ENCODE peak calls at places on chromosomes 7 and 10, in four cellular contexts. M is WTC11, Y is GM12878, B is HepG2. F is an unnamed sample.

GRCh38 chr7:130909161-130909836 is 175.3 kb upstream of the KLF14 start:
- DNase-seq in M (no peak), B (no peak), Y (no peak), F (no peak)

GRCh38 chr7:50805425-50806130 is 22.9 kb upstream of the GRB10 start:
- DNase-seq in Y (no peak), B (no peak), M (no peak), F (no peak)

GRCh38 chr7:13109201-13109600 is 421.8 kb downstream of the ARL4A start:
- DNase-seq in M (no peak), B (no peak), Y (no peak), F (no peak)

GRCh38 chr10:85983051-85983450 is 383.5 kb downstream of the GRID1 start:
- DNase-seq in Y (no peak), B (no peak), M (no peak), F (no peak)

GRCh38 chr7:87427289-87427688 is 48.2 kb downstream of the ABCB4 start:
- DNase-seq in Y (no peak), B (no peak), M (no peak), F (no peak)

GRCh38 chr7:35012155-35012554 is 25.1 kb downstream of the DPY19L1 start:
- DNase-seq in Y (no peak), M (no peak), B (no peak), F (no peak)

GRCh38 chr10:104424719-104425118 is 71.1 kb downstream of the CFAP58 start:
- DNase-seq in M (no peak), B (no peak), Y (peak), F (no peak)

GRCh38 chr10:70476249-70477035 is 2.1 kb upstream of the PALD1 start:
- DNase-seq in B (no peak), M (no peak), Y (no peak), F (no peak)

GRCh38 chr7:35801392-35802101 is 690 bp downstream of the SEPTIN7 start:
- DNase-seq in Y (no peak), B (peak), M (peak), F (peak)

GRCh38 chr10:1056326-1057105 is at the start of gene WDR37:
- DNase-seq in B (peak), M (peak), Y (no peak), F (peak)

GRCh38 chr10:70584941-70585544 is 17.5 kb downstream of the PRF1 start:
- DNase-seq in Y (no peak), B (peak), M (peak), F (peak)

GRCh38 chr10:123640016-123640535 is 26.1 kb upstream of the GPR26 start:
- DNase-seq in B (no peak), Y (no peak), M (peak), F (no peak)
- TF ChIP-seq CBFB in B (no peak), Y (no peak), M (no peak), F (no peak)

GRCh38 chr10:93072713-93073538 is 767 bp upstream of the CYP26A1 start:
- DNase-seq in B (no peak), M (no peak), Y (no peak), F (no peak)

GRCh38 chr10:93074597-93075368 is 1.1 kb downstream of the CYP26A1 start:
- DNase-seq in B (no peak), M (peak), Y (no peak), F (no peak)

GRCh38 chr10:93074137-93074596 is 474 bp downstream of the CYP26A1 start:
- DNase-seq in M (peak), B (no peak), Y (no peak), F (no peak)

GRCh38 chr10:93072225-93072712 is 1.4 kb upstream of the CYP26A1 start:
- DNase-seq in M (no peak), Y (no peak), B (no peak), F (no peak)

DNA sequence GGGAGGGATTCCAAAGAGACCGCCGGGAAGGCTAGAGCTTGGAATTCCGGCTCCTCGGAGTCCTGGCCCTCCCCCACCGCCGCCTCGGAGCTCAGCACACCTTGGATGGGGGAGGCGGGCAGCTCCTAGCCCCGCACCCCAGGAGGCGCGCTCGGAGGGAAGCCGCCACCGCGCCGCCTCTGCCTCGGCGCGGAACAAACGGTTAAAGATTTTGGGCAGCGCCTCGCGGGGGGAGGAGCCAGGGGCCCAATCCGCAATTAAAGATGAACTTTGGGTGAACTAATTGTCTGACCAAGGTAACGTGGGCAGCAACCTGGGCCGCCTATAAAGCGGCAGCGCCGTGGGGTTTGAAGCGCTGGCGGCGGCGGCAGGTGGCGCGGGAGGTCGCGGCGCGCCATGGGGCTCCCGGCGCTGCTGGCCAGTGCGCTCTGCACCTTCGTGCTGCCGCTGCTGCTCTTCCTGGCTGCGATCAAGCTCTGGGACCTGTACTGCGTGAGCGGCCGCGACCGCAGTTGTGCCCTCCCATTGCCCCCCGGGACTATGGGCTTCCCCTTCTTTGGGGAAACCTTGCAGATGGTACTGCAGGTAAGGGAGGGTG is at the start of gene CYP26A1:
- DNase-seq in B (no peak), M (peak), Y (no peak), F (peak)
- TF ChIP-seq CBFB in B (no peak), M (no peak), Y (no peak), F (no peak)

DNA sequence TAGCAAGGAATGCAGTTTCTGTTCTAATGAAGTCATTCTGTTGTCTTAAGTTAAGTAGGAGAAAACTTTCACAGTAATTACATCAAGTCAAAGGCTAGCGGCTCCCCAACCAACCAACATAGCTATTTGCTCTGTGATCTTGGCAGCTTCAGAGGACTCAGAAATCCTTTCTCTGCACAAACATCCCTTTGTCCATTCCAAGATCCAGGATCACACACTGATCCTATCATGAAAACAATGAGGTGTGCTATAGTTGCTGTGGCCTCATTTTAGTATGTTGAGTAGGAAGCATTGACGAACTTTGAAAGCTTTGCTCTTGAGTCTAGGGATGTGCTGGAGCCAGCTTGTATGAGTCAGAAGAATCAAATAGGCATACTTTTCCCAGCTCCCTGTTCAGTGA is 218.2 kb upstream of the PRSS58 start:
- DNase-seq in Y (no peak), M (no peak), B (no peak), F (no peak)
- TF ChIP-seq CBFB in Y (no peak), M (no peak), B (no peak), F (no peak)

GRCh38 chr10:4683838-4684237 is 142.2 kb upstream of the AKR1E2 start:
- DNase-seq in B (no peak), Y (no peak), M (no peak), F (no peak)
- TF ChIP-seq CBFB in B (no peak), Y (no peak), M (no peak), F (no peak)

GRCh38 chr7:102248081-102248455 is 38.6 kb upstream of the SH2B2 start:
- DNase-seq in B (no peak), M (no peak), Y (no peak), F (no peak)
- TF ChIP-seq CBFB in B (no peak), M (no peak), Y (no peak), F (no peak)

GRCh38 chr7:29878081-29878688 is 71.9 kb downstream of the WIPF3 start:
- DNase-seq in Y (no peak), M (no peak), B (peak), F (peak)

GRCh38 chr7:29877196-29877595 is 70.9 kb downstream of the WIPF3 start:
- DNase-seq in B (peak), Y (no peak), M (no peak), F (no peak)

GRCh38 chr7:29882481-29882880 is 76.2 kb downstream of the WIPF3 start:
- DNase-seq in M (no peak), B (no peak), Y (no peak), F (no peak)

GRCh38 chr7:29881724-29882123 is 75.4 kb downstream of the WIPF3 start:
- DNase-seq in B (no peak), M (peak), Y (no peak), F (no peak)

DNA sequence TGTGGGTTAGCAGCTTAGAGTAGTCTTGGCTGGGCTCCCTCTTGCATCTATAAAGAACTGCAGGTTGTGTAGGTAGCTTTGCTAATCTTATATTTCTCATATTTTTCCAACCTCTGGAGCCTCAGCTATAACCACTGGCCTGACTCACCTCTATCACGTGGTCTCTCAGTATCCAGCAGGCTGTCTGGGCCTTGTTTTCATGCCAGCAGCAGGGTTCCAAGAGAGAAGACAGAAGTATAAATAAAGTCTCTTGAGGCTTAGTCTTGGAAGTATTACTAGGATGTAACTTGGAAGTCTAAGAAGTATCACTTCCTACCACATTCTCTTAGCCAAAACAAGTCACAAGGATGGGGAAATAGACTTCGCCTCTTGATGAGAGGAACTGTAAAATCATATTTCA is 73.3 kb downstream of the WIPF3 start:
- DNase-seq in Y (no peak), M (no peak), B (no peak), F (no peak)
- TF ChIP-seq CBFB in Y (no peak), M (no peak), B (no peak), F (no peak)

DNA sequence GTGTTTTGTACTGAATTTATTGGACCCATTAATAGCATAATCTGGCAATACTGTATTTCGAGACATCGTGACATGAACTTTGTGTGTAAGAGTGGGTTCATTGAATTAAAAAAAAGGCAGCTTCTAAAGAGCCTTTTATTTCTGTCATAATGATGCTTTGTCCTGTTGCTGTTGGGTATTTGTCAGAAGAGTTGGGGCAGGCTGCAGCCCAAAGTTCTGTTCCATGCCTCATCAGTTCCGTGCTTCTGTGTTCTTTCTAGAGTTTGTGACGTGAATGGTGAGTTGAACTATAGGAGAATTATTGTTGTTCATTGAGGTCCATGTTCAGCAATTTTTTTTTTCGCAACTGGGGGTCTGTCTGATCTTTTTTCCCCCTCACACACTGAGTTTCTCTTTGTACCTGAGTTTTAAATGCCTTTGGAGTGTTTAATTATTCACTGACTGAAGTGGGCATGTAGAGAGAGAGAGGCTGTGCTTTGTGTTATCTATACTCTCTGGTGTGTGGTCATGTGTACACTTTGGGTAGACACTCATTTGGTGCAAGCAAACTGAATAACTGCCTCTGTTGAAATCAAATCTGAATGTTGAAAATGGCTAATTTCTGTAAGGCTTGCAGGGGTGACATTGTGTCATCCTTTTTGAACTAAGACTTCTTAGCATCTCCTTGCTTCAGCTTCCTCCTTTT is 69.8 kb downstream of the ADD3 start:
- DNase-seq in M (no peak), B (peak), Y (no peak), F (no peak)
- TF ChIP-seq CBFB in M (no peak), B (no peak), Y (no peak), F (no peak)

DNA sequence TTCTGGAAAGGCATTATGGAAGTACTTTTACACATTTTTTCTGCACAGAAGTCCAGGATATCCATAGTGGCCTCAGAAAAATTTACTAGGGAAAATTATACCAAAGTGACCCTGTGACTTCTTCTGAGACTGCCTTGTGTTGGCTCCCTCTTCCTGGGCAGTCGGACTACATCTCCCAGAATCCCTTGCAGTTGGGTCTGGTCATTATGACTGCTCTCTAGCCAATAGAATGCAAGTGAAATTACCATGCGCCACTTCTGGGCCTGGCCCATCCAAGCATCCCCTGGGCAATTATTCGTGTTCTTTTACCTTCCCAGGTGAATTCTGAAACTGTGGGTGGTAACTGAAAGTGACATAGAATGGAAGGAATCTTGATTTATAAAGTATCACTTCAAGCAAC is 430.9 kb downstream of the ACTR3B start:
- DNase-seq in Y (no peak), M (peak), B (no peak), F (peak)
- TF ChIP-seq CBFB in Y (no peak), M (no peak), B (no peak), F (no peak)

GRCh38 chr7:120741371-120742042 is 116.4 kb downstream of the TSPAN12 start:
- DNase-seq in Y (no peak), M (no peak), B (no peak), F (no peak)

GRCh38 chr7:120743128-120743527 is 114.8 kb downstream of the TSPAN12 start:
- DNase-seq in Y (no peak), M (no peak), B (no peak), F (no peak)

GRCh38 chr7:120740348-120740747 is 117.6 kb downstream of the TSPAN12 start:
- DNase-seq in B (no peak), Y (no peak), M (no peak), F (no peak)

GRCh38 chr7:120738816-120739215 is 119.1 kb downstream of the TSPAN12 start:
- DNase-seq in Y (no peak), M (no peak), B (no peak), F (no peak)

GRCh38 chr7:120742370-120742769 is 115.6 kb downstream of the TSPAN12 start:
- DNase-seq in B (no peak), Y (no peak), M (peak), F (no peak)
- TF ChIP-seq CBFB in B (no peak), Y (no peak), M (no peak), F (no peak)

F was measured in K562.